ENCODE peak calls at places on chromosomes 2 and 18, in ten cellular contexts. Y, F, D, W, O, P, H, N, L and S are unnamed samples.

GRCh38 chr2:11775384-11775783 is 29.0 kb downstream of the LPIN1 start:
- DNase-seq in F (no peak), O (peak), H (no peak), Y (no peak), L (peak), W (peak), P (no peak), N (no peak), D (no peak), S (no peak)

GRCh38 chr18:51339866-51340265 is 142.4 kb upstream of the MEX3C start:
- DNase-seq in W (no peak), F (no peak), L (no peak), P (no peak), O (peak), N (no peak), D (no peak), Y (peak), H (peak), S (no peak)

GRCh38 chr18:47997338-47997780 is 66.9 kb upstream of the SMAD2 start:
- DNase-seq in F (no peak), P (peak), L (no peak), Y (no peak), N (peak), O (peak), W (no peak), D (no peak), H (no peak), S (peak)

GRCh38 chr2:157837851-157838441 is 38.2 kb downstream of the ACVR1 start:
- DNase-seq in F (no peak), L (no peak), N (peak), D (no peak), P (peak), Y (peak), W (no peak), H (no peak), O (peak), S (no peak)

GRCh38 chr2:127219716-127220090 is 396 bp downstream of the CYP27C1 start:
- DNase-seq in H (no peak), D (no peak), L (no peak), W (no peak), Y (peak), F (no peak), O (no peak), N (peak), P (peak), S (no peak)

GRCh38 chr2:18987592-18988073 is 370.8 kb downstream of the OSR1 start:
- DNase-seq in H (peak), N (peak), O (peak), Y (peak), F (peak), P (peak), W (no peak), L (peak), D (peak), S (peak)

GRCh38 chr2:54435827-54436226 is 20.3 kb upstream of the SPTBN1 start:
- DNase-seq in F (no peak), P (no peak), Y (no peak), W (no peak), N (no peak), D (no peak), O (no peak), L (no peak), H (no peak), S (no peak)

GRCh38 chr2:43273477-43273876 is 47.1 kb upstream of the ZFP36L2 start:
- DNase-seq in D (peak), Y (no peak), F (no peak), W (no peak), P (no peak), L (peak), N (peak), O (peak), H (no peak), S (no peak)

GRCh38 chr18:43139288-43139946 is 23.9 kb upstream of the RIT2 start:
- DNase-seq in W (no peak), N (no peak), P (no peak), H (no peak), L (no peak), O (no peak), D (no peak), F (no peak), Y (no peak), S (no peak)

GRCh38 chr2:173032032-173032431 is 43.6 kb upstream of the MAP3K20 start:
- DNase-seq in D (no peak), O (no peak), F (no peak), P (no peak), H (no peak), W (no peak), N (no peak), Y (no peak), L (no peak), S (no peak)

GRCh38 chr2:14288016-14288415 is 344.5 kb upstream of the LRATD1 start:
- DNase-seq in P (no peak), F (peak), N (no peak), W (no peak), O (no peak), L (no peak), Y (peak), D (no peak), H (no peak), S (no peak)

GRCh38 chr2:11762031-11762430 is 15.6 kb downstream of the LPIN1 start:
- DNase-seq in H (no peak), F (no peak), O (no peak), P (no peak), D (no peak), N (no peak), Y (no peak), L (no peak), W (no peak), S (no peak)

GRCh38 chr2:122710049-122710448 is 954.6 kb downstream of the TSN start:
- DNase-seq in H (no peak), D (no peak), P (no peak), Y (no peak), O (no peak), N (no peak), L (no peak), F (no peak), W (no peak), S (no peak)

GRCh38 chr18:22169889-22170420 is 566 bp downstream of the GATA6 start:
- DNase-seq in F (no peak), Y (no peak), D (no peak), O (peak), H (no peak), L (no peak), N (no peak), P (no peak), W (no peak), S (no peak)

GRCh38 chr18:10060469-10060782 is 146.6 kb downstream of the VAPA start:
- DNase-seq in Y (no peak), N (no peak), P (no peak), F (no peak), L (no peak), D (peak), W (no peak), O (no peak), H (no peak), S (no peak)

GRCh38 chr2:124091721-124092120 is 66.6 kb downstream of the CNTNAP5 start:
- DNase-seq in P (no peak), N (no peak), O (no peak), Y (no peak), F (no peak), L (no peak), D (no peak), H (no peak), W (no peak), S (no peak)

GRCh38 chr2:33215299-33215698 is 261.1 kb upstream of the RASGRP3 start:
- DNase-seq in L (peak), N (no peak), F (no peak), Y (peak), H (peak), P (no peak), W (no peak), O (peak), D (no peak), S (peak)

GRCh38 chr18:35059280-35059927 is 18.2 kb downstream of the MAPRE2 start:
- DNase-seq in L (no peak), O (no peak), D (no peak), F (no peak), H (no peak), Y (no peak), W (no peak), N (no peak), P (no peak), S (no peak)

GRCh38 chr2:209636066-209636465 is 135.6 kb upstream of the UNC80 start:
- DNase-seq in L (no peak), P (no peak), F (no peak), D (no peak), O (peak), Y (no peak), W (no peak), H (no peak), N (no peak), S (no peak)

GRCh38 chr2:10057231-10058107 is 14.1 kb downstream of the KLF11 start:
- DNase-seq in N (no peak), D (no peak), W (no peak), P (peak), Y (peak), O (peak), H (peak), L (peak), F (peak), S (peak)

GRCh38 chr2:38806001-38806400 is 28.0 kb downstream of the GEMIN6 start:
- DNase-seq in H (no peak), D (no peak), P (no peak), F (no peak), L (no peak), Y (no peak), W (peak), O (no peak), N (no peak), S (no peak)

GRCh38 chr2:232389327-232389726 is 10.8 kb downstream of the ALPP start:
- DNase-seq in H (peak), D (no peak), O (no peak), N (no peak), P (no peak), L (no peak), Y (no peak), F (no peak), W (no peak), S (peak)

GRCh38 chr2:23662941-23663729 is 263.8 kb downstream of the ATAD2B start:
- DNase-seq in O (no peak), H (no peak), Y (no peak), P (no peak), F (no peak), L (no peak), D (peak), N (no peak), W (no peak), S (no peak)

GRCh38 chr2:3490191-3491158 is 28.9 kb downstream of the ADI1 start:
- DNase-seq in N (no peak), L (no peak), P (peak), F (no peak), Y (no peak), H (no peak), D (no peak), W (no peak), O (no peak), S (no peak)

GRCh38 chr2:163800889-163801498 is 65.2 kb upstream of the FIGN start:
- DNase-seq in N (no peak), D (no peak), L (no peak), Y (peak), F (no peak), W (no peak), H (peak), P (no peak), O (no peak), S (peak)

GRCh38 chr2:17107131-17107530 is 411.1 kb downstream of the RAD51AP2 start:
- DNase-seq in N (no peak), W (no peak), L (peak), Y (no peak), P (no peak), D (no peak), H (peak), O (no peak), F (no peak), S (peak)

GRCh38 chr18:76493213-76494107 is 1.6 kb downstream of the ZNF516 start:
- DNase-seq in O (peak), L (peak), P (peak), F (no peak), W (peak), H (no peak), D (no peak), N (peak), Y (peak), S (no peak)

GRCh38 chr2:235493402-235493774 is 455 bp upstream of the AGAP1 start:
- DNase-seq in O (peak), D (no peak), W (no peak), F (no peak), N (no peak), L (peak), P (no peak), H (no peak), Y (no peak), S (no peak)
- H3K4me3 ChIP-seq in O (peak), D (peak), W (no peak), F (peak), N (peak), L (peak), P (no peak), H (peak), Y (peak), S (peak)

GRCh38 chr2:176156959-176157498 is at the start of gene HOXD3:
- DNase-seq in D (no peak), P (no peak), N (no peak), Y (no peak), F (no peak), O (no peak), L (no peak), W (no peak), H (no peak), S (no peak)
- H3K4me3 ChIP-seq in D (no peak), P (no peak), N (peak), Y (no peak), F (no peak), O (no peak), L (peak), W (no peak), H (peak), S (peak)

GRCh38 chr2:99706734-99707133 is 216.9 kb upstream of the REV1 start:
- DNase-seq in P (no peak), W (no peak), H (no peak), O (no peak), D (no peak), F (no peak), Y (no peak), L (no peak), N (no peak), S (no peak)

GRCh38 chr2:99709229-99709628 is 219.4 kb upstream of the REV1 start:
- DNase-seq in F (no peak), L (no peak), D (no peak), O (no peak), Y (no peak), N (no peak), W (no peak), P (no peak), H (no peak), S (no peak)

GRCh38 chr2:99710720-99711612 is 221.1 kb upstream of the REV1 start:
- DNase-seq in L (no peak), O (no peak), D (no peak), N (no peak), H (no peak), Y (no peak), F (no peak), W (no peak), P (no peak), S (no peak)

GRCh38 chr2:99708231-99708630 is 218.4 kb upstream of the REV1 start:
- DNase-seq in F (no peak), O (no peak), W (no peak), L (no peak), H (no peak), Y (no peak), D (no peak), P (no peak), N (peak), S (no peak)

GRCh38 chr2:99707592-99707991 is 217.8 kb upstream of the REV1 start:
- DNase-seq in Y (no peak), O (peak), W (no peak), F (no peak), P (no peak), H (peak), D (no peak), L (no peak), N (no peak), S (no peak)
- H3K4me3 ChIP-seq in Y (no peak), O (no peak), W (no peak), F (no peak), P (no peak), H (no peak), D (no peak), L (no peak), N (no peak), S (no peak)

GRCh38 chr2:239751719-239752355 is 273.3 kb downstream of the NDUFA10 start:
- DNase-seq in W (peak), D (no peak), N (no peak), O (no peak), H (no peak), F (no peak), P (peak), L (no peak), Y (no peak), S (no peak)

GRCh38 chr2:239749272-239749873 is 275.8 kb downstream of the NDUFA10 start:
- DNase-seq in H (no peak), D (no peak), P (no peak), F (no peak), N (no peak), O (no peak), Y (no peak), L (no peak), W (no peak), S (no peak)

GRCh38 chr2:239748811-239749210 is 276.3 kb downstream of the NDUFA10 start:
- DNase-seq in N (no peak), H (no peak), P (no peak), O (no peak), W (no peak), Y (no peak), F (no peak), D (no peak), L (no peak), S (no peak)

GRCh38 chr2:239750045-239750835 is 274.9 kb downstream of the NDUFA10 start:
- DNase-seq in F (no peak), H (no peak), O (no peak), L (no peak), N (no peak), D (no peak), P (no peak), W (no peak), Y (no peak), S (no peak)

DNA sequence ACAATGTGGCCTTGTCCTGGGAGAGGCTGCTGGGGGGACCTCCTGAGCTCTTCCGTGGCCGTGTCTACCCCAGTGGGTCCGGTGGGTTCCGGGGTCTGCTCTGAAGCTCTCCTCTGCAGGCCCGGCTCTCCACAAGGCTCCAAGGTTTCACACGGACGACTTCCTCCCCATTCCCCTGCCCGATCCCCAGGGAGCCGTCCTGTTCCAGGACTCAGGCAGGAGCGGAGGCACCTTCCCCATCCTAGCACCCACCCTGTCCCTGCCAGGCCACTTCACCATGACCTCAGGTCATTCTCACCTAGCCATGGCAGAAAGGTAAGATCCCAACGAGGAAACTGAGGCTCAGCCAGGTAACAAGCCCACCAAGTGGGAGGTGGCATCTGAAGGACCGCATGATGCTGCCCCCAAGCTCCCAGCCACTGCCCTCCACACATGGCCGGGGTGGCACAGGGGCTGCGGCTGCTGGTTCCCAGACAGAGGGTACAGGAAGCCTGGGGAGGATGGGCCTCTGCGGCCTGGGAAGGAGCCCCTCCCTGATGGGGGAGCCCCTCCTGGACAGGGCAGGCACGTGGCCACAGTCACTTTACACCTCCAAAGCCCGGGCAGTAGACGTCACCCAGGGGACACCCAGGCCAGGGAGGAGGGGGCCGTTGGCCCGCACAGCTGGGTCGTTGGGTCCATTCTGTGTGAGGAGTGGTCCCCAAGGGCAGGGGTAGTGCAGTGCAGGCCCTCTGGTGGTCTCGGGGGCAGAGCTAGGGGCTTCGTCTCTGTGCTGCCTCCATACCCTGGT is 274.0 kb downstream of the NDUFA10 start:
- DNase-seq in D (no peak), L (no peak), W (no peak), P (no peak), F (no peak), H (no peak), O (no peak), Y (no peak), N (no peak), S (no peak)
- H3K4me3 ChIP-seq in D (no peak), L (no peak), W (no peak), P (no peak), F (no peak), H (no peak), O (no peak), Y (no peak), N (no peak), S (no peak)